ENCODE peak calls at places on chromosome 9, in four cellular contexts. W is HepG2, V is H1, Z is K562. J is an unnamed sample. For H4K20me1, the result is how much of the 10 kb centered on the place peaks cover.

GRCh38 chr9:89461302-89461701 is 36.6 kb downstream of the SEMA4D start:
- DNase-seq in W (no peak), Z (no peak), V (no peak), J (no peak)

GRCh38 chr9:136339173-136339957 is 12.0 kb downstream of the GPSM1 start:
- DNase-seq in V (no peak), Z (peak), W (peak), J (peak)

GRCh38 chr9:136014147-136014927 is 53.2 kb upstream of the UBAC1 start:
- DNase-seq in V (no peak), Z (no peak), W (no peak), J (no peak)

GRCh38 chr9:115013998-115014397 is 83.6 kb upstream of the TNFSF8 start:
- DNase-seq in W (peak), V (peak), Z (peak), J (peak)

GRCh38 chr9:116409659-116410058 is 256.1 kb downstream of the PAPPA start:
- DNase-seq in Z (no peak), V (no peak), W (no peak), J (no peak)

GRCh38 chr9:127975376-127976315 is 5.1 kb downstream of the EEIG1 start:
- DNase-seq in Z (no peak), V (no peak), W (no peak), J (no peak)

GRCh38 chr9:131633491-131634031 is 88.2 kb downstream of the PRRT1B start:
- DNase-seq in W (no peak), V (no peak), Z (no peak), J (no peak)

GRCh38 chr9:109109962-109110325 is 9.8 kb downstream of the TMEM245 start:
- DNase-seq in V (no peak), W (peak), Z (no peak), J (no peak)

GRCh38 chr9:77907581-77907980 is 124.0 kb downstream of the GNAQ start:
- DNase-seq in W (no peak), V (no peak), Z (no peak), J (no peak)
- TF ChIP-seq CREB1 in W (no peak), V (no peak), Z (no peak), J (no peak)

DNA sequence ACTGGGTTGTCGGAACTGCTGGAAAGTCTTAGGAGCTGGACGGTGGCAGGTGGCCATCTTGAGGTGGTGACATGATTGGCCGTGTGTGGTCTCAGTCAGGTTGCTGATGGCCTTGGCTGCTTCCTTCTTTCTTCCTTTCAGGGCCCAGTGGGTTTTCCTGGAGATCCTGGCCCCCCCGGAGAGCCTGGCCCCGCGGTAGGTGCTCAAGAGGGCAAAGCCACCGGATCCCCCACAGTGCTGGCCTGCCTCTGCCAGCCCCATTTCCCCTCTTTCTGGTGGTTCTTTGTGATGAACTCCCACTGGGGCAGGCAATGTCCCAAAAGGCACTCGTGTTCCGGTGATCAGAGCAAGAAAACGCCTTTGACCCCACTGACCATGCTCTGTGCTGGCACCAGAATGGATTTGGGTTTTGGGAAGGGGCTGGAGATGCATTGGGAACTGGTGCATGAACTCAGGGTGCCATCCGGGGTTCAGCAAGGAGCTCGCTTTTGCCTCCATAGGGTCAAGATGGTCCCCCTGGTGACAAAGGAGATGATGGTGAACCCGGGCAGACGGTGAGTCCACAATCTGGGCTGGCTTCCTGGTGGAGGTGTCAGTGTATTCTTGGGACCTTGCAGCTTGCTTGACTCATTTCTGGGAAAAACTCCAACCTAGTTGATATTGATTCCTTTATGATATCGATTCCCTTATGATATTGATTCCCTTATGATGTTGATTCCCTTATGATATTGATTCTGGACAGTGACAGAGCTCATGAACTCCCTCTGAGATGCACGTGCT is 65.0 kb upstream of the FCN2 start:
- DNase-seq in V (no peak), Z (no peak), W (no peak), J (no peak)
- H4K20me1 ChIP-seq in V (under half), Z (under half), W (under half), J (under half)

GRCh38 chr9:120583958-120584369 is 4.0 kb upstream of the CDK5RAP2 start:
- DNase-seq in V (no peak), W (peak), Z (peak), J (peak)

GRCh38 chr9:120579750-120580590 is at the start of gene CDK5RAP2:
- DNase-seq in W (peak), Z (peak), V (peak), J (peak)

GRCh38 chr9:120580591-120580896 is 577 bp upstream of the CDK5RAP2 start:
- DNase-seq in Z (no peak), W (no peak), V (no peak), J (peak)

GRCh38 chr9:120578614-120579013 is 1.4 kb downstream of the CDK5RAP2 start:
- DNase-seq in Z (no peak), V (no peak), W (no peak), J (no peak)

DNA sequence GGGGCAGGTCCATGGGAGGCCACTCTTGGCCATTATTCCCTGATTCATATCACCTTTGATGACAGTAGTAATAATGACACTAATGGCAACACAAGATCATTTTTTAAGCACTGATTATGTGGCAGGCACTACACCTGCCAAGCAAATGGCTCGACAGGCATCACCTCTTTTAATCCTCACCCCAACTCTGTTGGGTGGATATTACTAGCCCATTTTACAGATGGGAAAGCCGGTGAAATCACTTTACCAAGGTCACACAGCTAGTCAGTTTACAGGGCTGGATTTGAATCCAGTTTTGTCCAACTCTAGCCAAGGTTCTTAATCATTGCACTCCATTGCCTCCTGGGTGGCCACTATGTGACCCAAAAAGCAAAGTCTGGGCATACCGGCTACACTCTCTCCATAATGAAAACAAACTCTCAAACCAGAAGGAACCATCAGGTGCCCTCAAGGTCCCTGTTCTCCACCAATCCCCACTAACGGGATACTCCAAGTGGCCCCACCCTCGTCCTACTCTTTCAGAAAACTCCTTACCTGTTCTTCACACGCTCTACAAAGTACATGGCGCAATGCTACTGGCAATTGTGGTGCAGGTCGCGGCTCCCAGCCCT is 723 bp downstream of the CDK5RAP2 start:
- DNase-seq in Z (peak), W (no peak), V (no peak), J (peak)
- TF ChIP-seq CREB1 in Z (no peak), W (no peak), V (no peak), J (no peak)

GRCh38 chr9:73154271-73154670 is 2.6 kb downstream of the ANXA1 start:
- DNase-seq in Z (no peak), V (no peak), W (no peak), J (no peak)
- H4K20me1 ChIP-seq in Z (under half), V (under half), W (under half), J (under half)

GRCh38 chr9:21611896-21612295 is 129.8 kb upstream of the IFNE start:
- DNase-seq in W (no peak), V (no peak), Z (no peak), J (no peak)

GRCh38 chr9:21605489-21605931 is 123.4 kb upstream of the IFNE start:
- DNase-seq in W (no peak), Z (no peak), V (no peak), J (no peak)

GRCh38 chr9:21607576-21607975 is 125.5 kb upstream of the IFNE start:
- DNase-seq in W (no peak), Z (no peak), V (no peak), J (no peak)

GRCh38 chr9:21609506-21609905 is 127.4 kb upstream of the IFNE start:
- DNase-seq in W (no peak), V (no peak), Z (no peak), J (no peak)

GRCh38 chr9:21608200-21608599 is 126.1 kb upstream of the IFNE start:
- DNase-seq in Z (no peak), V (no peak), W (no peak), J (no peak)
- TF ChIP-seq CREB1 in Z (no peak), V (no peak), W (no peak), J (no peak)

GRCh38 chr9:133987946-133988665 is 4.0 kb downstream of the VAV2 start:
- DNase-seq in W (no peak), V (no peak), Z (no peak), J (no peak)
- H4K20me1 ChIP-seq in W (under half), V (under half), Z (under half), J (under half)

GRCh38 chr9:99431103-99431502 is 209.0 kb downstream of the SEC61B start:
- DNase-seq in Z (no peak), V (no peak), W (no peak), J (no peak)
- TF ChIP-seq CREB1 in Z (no peak), V (no peak), W (no peak), J (no peak)